ENCODE peak calls at places on chromosomes 1 and 21, in four cellular contexts. N is H9, C is NCI-H748 treated with DMSO at 0.1 percent for 48 hours, U is left lung. Z is an unnamed sample.

GRCh38 chr1:29218223-29218622 is 12.5 kb downstream of the MECR start:
- DNase-seq in C (no peak), U (no peak), N (no peak), Z (no peak)

GRCh38 chr1:113340038-113340437 is 50.3 kb upstream of the MAGI3 start:
- DNase-seq in N (no peak), U (no peak), C (no peak), Z (no peak)

GRCh38 chr21:41766883-41767605 is at the start of gene RIPK4:
- DNase-seq in C (peak; percentile 67), N (peak; percentile 89), U (peak; percentile 87), Z (peak; percentile 90)

GRCh38 chr1:162541619-162542141 is 19.8 kb upstream of the UAP1 start:
- DNase-seq in N (no peak), C (no peak), U (no peak), Z (peak; percentile 80)

GRCh38 chr1:2072109-2072806 is 22.0 kb downstream of the PRKCZ start:
- DNase-seq in U (peak; percentile 54), N (no peak), C (no peak), Z (no peak)

GRCh38 chr1:231139659-231140650 is 21.9 kb upstream of the TRIM67 start:
- DNase-seq in U (no peak), C (no peak), N (no peak), Z (no peak)

GRCh38 chr21:39373634-39374033 is 24.7 kb upstream of the HMGN1 start:
- DNase-seq in U (no peak), N (peak; percentile 40), C (no peak), Z (peak; percentile 30)

GRCh38 chr1:25800538-25801377 is 765 bp downstream of the SELENON start:
- DNase-seq in C (no peak), N (no peak), U (peak; percentile 76), Z (no peak)

GRCh38 chr1:16017461-16018303 is at the start of gene HSPB7:
- DNase-seq in U (peak; percentile 77), C (no peak), N (peak; percentile 79), Z (no peak)

GRCh38 chr1:156677616-156678596 is 699 bp upstream of the NES start:
- DNase-seq in N (peak; percentile 81), C (peak; percentile 61), U (peak; percentile 64), Z (peak; percentile 69)

GRCh38 chr1:14929547-14930223 is 223.9 kb upstream of the TMEM51 start:
- DNase-seq in C (no peak), U (no peak), N (no peak), Z (no peak)

GRCh38 chr21:41369105-41369914 is 7.5 kb downstream of the MX2 start:
- DNase-seq in C (no peak), N (peak; percentile 80), U (no peak), Z (no peak)

GRCh38 chr1:63004868-63005267 is 220.9 kb downstream of the ATG4C start:
- DNase-seq in C (peak; percentile 4), U (no peak), N (peak; percentile 39), Z (peak; percentile 30)

GRCh38 chr1:97137862-97138514 is 416.4 kb downstream of the PTBP2 start:
- DNase-seq in C (peak; percentile 86), N (peak; percentile 44), U (no peak), Z (peak; percentile 22)

GRCh38 chr1:11543796-11544195 is 64.8 kb downstream of the DISP3 start:
- DNase-seq in U (no peak), N (no peak), C (no peak), Z (no peak)

GRCh38 chr1:154607084-154607747 is 770 bp downstream of the ADAR start:
- DNase-seq in N (no peak), C (no peak), U (no peak), Z (no peak)

GRCh38 chr1:6440198-6441126 is 15.9 kb downstream of the ESPN start:
- DNase-seq in N (peak; percentile 85), U (peak; percentile 90), C (peak; percentile 21), Z (peak; percentile 79)

GRCh38 chr1:89068291-89068690 is 3.3 kb upstream of the GBP1 start:
- DNase-seq in U (no peak), N (no peak), C (no peak), Z (no peak)

GRCh38 chr1:183942933-183943693 is 94.4 kb downstream of the COLGALT2 start:
- DNase-seq in U (no peak), C (no peak), N (no peak), Z (peak; percentile 53)

GRCh38 chr1:94456736-94457135 is 38.5 kb downstream of the ABCD3 start:
- DNase-seq in C (no peak), N (no peak), U (no peak), Z (no peak)

GRCh38 chr1:24724345-24725208 is 20.7 kb upstream of the CLIC4 start:
- DNase-seq in C (peak; percentile 13), N (peak; percentile 80), U (no peak), Z (no peak)

GRCh38 chr1:175400811-175401210 is 208.2 kb upstream of the KIAA0040 start:
- DNase-seq in C (no peak), U (no peak), N (no peak), Z (no peak)

GRCh38 chr1:36161656-36162531 is 5.9 kb downstream of the MAP7D1 start:
- DNase-seq in U (peak; percentile 85), N (peak; percentile 55), C (no peak), Z (peak; percentile 80)

GRCh38 chr1:11198851-11199628 is 9.9 kb downstream of the ANGPTL7 start:
- DNase-seq in C (peak; percentile 41), U (no peak), N (no peak), Z (no peak)

GRCh38 chr1:107196973-107197562 is 56.2 kb downstream of the NTNG1 start:
- DNase-seq in C (peak; percentile 8), U (no peak), N (peak; percentile 74), Z (no peak)

GRCh38 chr1:180773210-180773865 is 139.4 kb upstream of the KIAA1614 start:
- DNase-seq in C (no peak), U (no peak), N (no peak), Z (peak; percentile 46)

GRCh38 chr21:15722591-15723324 is 7.0 kb upstream of the USP25 start:
- DNase-seq in C (peak; percentile 20), U (no peak), N (peak; percentile 48), Z (no peak)

GRCh38 chr1:10941891-10942541 is 70.4 kb upstream of the TARDBP start:
- DNase-seq in C (no peak), U (peak; percentile 82), N (peak; percentile 76), Z (peak; percentile 68)

GRCh38 chr1:193421487-193421886 is 235.1 kb upstream of the B3GALT2 start:
- DNase-seq in N (no peak), U (no peak), C (no peak), Z (no peak)

GRCh38 chr1:84892657-84893618 is at the start of gene LPAR3:
- DNase-seq in C (no peak), N (peak; percentile 88), U (peak; percentile 76), Z (peak; percentile 39)

GRCh38 chr1:201560328-201561194 is 21.6 kb downstream of the NAV1 start:
- DNase-seq in U (no peak), N (no peak), C (no peak), Z (no peak)

GRCh38 chr1:225479996-225480720 is 52.3 kb upstream of the LBR start:
- DNase-seq in U (no peak), N (no peak), C (no peak), Z (no peak)

Z was measured in RWPE1.